ENCODE peak calls at places on chromosomes 16 and 17, in seven cellular contexts. L, M, N, T, G, W and I are unnamed samples.

GRCh38 chr17:29731589-29731929 is 108.8 kb upstream of the CORO6 start:
- DNase-seq in L (no peak), M (no peak), N (no peak), T (no peak), G (no peak), W (no peak), I (no peak)

GRCh38 chr17:74485012-74485743 is 18.7 kb downstream of the CD300A start:
- DNase-seq in L (no peak), M (no peak), N (no peak), T (no peak), G (no peak), W (no peak), I (no peak)

GRCh38 chr17:39769974-39770587 is 32.3 kb downstream of the GRB7 start:
- DNase-seq in L (peak), M (peak), N (no peak), T (peak), G (no peak), W (no peak), I (peak)

GRCh38 chr16:70576431-70577255 is 53.0 kb downstream of the SF3B3 start:
- DNase-seq in L (no peak), M (no peak), N (no peak), T (peak), G (peak), W (peak), I (no peak)

GRCh38 chr17:29014716-29015115 is 8.9 kb upstream of the SEZ6 start:
- DNase-seq in L (no peak), M (no peak), N (no peak), T (no peak), G (no peak), W (no peak), I (no peak)

GRCh38 chr17:62805234-62805633 is 2.9 kb downstream of the MARCHF10 start:
- DNase-seq in L (no peak), M (no peak), N (no peak), T (peak), G (no peak), W (no peak), I (no peak)

GRCh38 chr16:4947722-4948503 is 10.2 kb upstream of the SEC14L5 start:
- DNase-seq in L (no peak), M (no peak), N (no peak), T (no peak), G (no peak), W (no peak), I (no peak)

GRCh38 chr16:69520800-69521602 is 44.8 kb upstream of the NFAT5 start:
- DNase-seq in L (no peak), M (peak), N (no peak), T (no peak), G (no peak), W (no peak), I (peak)

GRCh38 chr16:50602531-50603205 is 54.5 kb downstream of the NKD1 start:
- DNase-seq in L (no peak), M (peak), N (no peak), T (no peak), G (no peak), W (no peak), I (no peak)

GRCh38 chr16:17511340-17511739 is 40.6 kb upstream of the XYLT1 start:
- DNase-seq in L (no peak), M (no peak), N (no peak), T (peak), G (no peak), W (no peak), I (no peak)

GRCh38 chr17:76716146-76716833 is 5.5 kb upstream of the MXRA7 start:
- DNase-seq in L (no peak), M (peak), N (no peak), T (peak), G (peak), W (peak), I (peak)

GRCh38 chr17:68325961-68326360 is 34.7 kb downstream of the ARSG start:
- DNase-seq in L (peak), M (no peak), N (no peak), T (no peak), G (no peak), W (no peak), I (no peak)